ENCODE peak calls at places on chromosomes 4 and X, in eight cellular contexts. M, L, P, C, X, S, Z and O are unnamed samples.

GRCh38 chrX:47497274-47497673 is 14.3 kb upstream of the ZNF41 start:
- DNase-seq in M (no peak), L (no peak), P (no peak), C (no peak), X (no peak), S (no peak), Z (no peak), O (no peak)

GRCh38 chr4:52870225-52870624 is 8.1 kb downstream of the RASL11B start:
- DNase-seq in M (no peak), L (no peak), P (no peak), C (no peak), X (no peak), S (no peak), Z (no peak), O (no peak)

GRCh38 chr4:167774646-167775045 is 317.7 kb upstream of the ANXA10 start:
- DNase-seq in M (no peak), L (no peak), P (no peak), C (no peak), X (no peak), S (no peak), Z (no peak), O (no peak)

GRCh38 chr4:184541918-184542317 is 67.6 kb upstream of the IRF2 start:
- DNase-seq in M (no peak), L (no peak), P (no peak), C (no peak), X (no peak), S (no peak), Z (no peak), O (no peak)

GRCh38 chr4:80173841-80174240 is 23.5 kb upstream of the PRDM8 start:
- DNase-seq in M (no peak), L (no peak), P (no peak), C (no peak), X (no peak), S (no peak), Z (no peak), O (no peak)

GRCh38 chr4:145178740-145179139 is 1.6 kb downstream of the OTUD4 start:
- DNase-seq in M (no peak), L (no peak), P (no peak), C (no peak), X (peak), S (no peak), Z (no peak), O (no peak)

GRCh38 chr4:3366893-3367775 is 74.3 kb downstream of the RGS12 start:
- DNase-seq in M (no peak), L (no peak), P (no peak), C (no peak), X (no peak), S (no peak), Z (no peak), O (no peak)

GRCh38 chr4:181807771-181808170 is 435.4 kb upstream of the TENM3 start:
- DNase-seq in M (no peak), L (no peak), P (no peak), C (no peak), X (no peak), S (no peak), Z (no peak), O (no peak)

GRCh38 chr4:80407246-80407645 is 71.7 kb downstream of the CFAP299 start:
- DNase-seq in M (no peak), L (no peak), P (no peak), C (no peak), X (no peak), S (no peak), Z (no peak), O (no peak)

GRCh38 chrX:110669572-110669971 is 126.0 kb downstream of the CHRDL1 start:
- DNase-seq in M (no peak), L (no peak), P (no peak), C (no peak), X (no peak), S (no peak), Z (no peak), O (no peak)

GRCh38 chrX:80223922-80224579 is 196.2 kb upstream of the TENT5D start:
- DNase-seq in M (no peak), L (no peak), P (no peak), C (no peak), X (no peak), S (no peak), Z (no peak), O (no peak)

GRCh38 chr4:185774815-185775684 is 36.9 kb downstream of the SORBS2 start:
- DNase-seq in M (no peak), L (no peak), P (no peak), C (peak), X (no peak), S (no peak), Z (no peak), O (no peak)

GRCh38 chrX:130497531-130497930 is 95.7 kb downstream of the RBMX2 start:
- DNase-seq in M (no peak), L (no peak), P (no peak), C (no peak), X (no peak), S (no peak), Z (no peak), O (no peak)

GRCh38 chr4:173214661-173215060 is 46.0 kb downstream of the GALNT7 start:
- DNase-seq in M (no peak), L (no peak), P (no peak), C (no peak), X (no peak), S (no peak), Z (no peak), O (no peak)

GRCh38 chrX:72358313-72358712 is 52.6 kb upstream of the CITED1 start:
- DNase-seq in M (no peak), L (no peak), P (no peak), C (no peak), X (no peak), S (no peak), Z (no peak), O (no peak)

GRCh38 chrX:105302246-105302645 is 81.8 kb upstream of the TEX13A start:
- DNase-seq in M (no peak), L (no peak), P (no peak), C (no peak), X (no peak), S (no peak), Z (no peak), O (no peak)

GRCh38 chr4:15162465-15163283 is 160.4 kb downstream of the CPEB2 start:
- DNase-seq in M (no peak), L (no peak), P (no peak), C (no peak), X (no peak), S (peak), Z (no peak), O (no peak)

GRCh38 chrX:154761977-154762528 is 611 bp upstream of the DKC1 start:
- DNase-seq in M (no peak), L (no peak), P (no peak), C (no peak), X (no peak), S (no peak), Z (no peak), O (no peak)

GRCh38 chr4:7199129-7199725 is 6.9 kb downstream of the SORCS2 start:
- DNase-seq in M (no peak), L (no peak), P (no peak), C (no peak), X (no peak), S (no peak), Z (no peak), O (no peak)

GRCh38 chrX:56033495-56034180 is 198.5 kb upstream of the KLF8 start:
- DNase-seq in M (no peak), L (no peak), P (no peak), C (no peak), X (no peak), S (no peak), Z (no peak), O (no peak)

GRCh38 chr4:168715889-168716288 is 219.0 kb downstream of the PALLD start:
- DNase-seq in M (no peak), L (no peak), P (no peak), C (no peak), X (no peak), S (no peak), Z (no peak), O (no peak)

GRCh38 chr4:42442601-42443000 is 45.3 kb downstream of the SHISA3 start:
- DNase-seq in M (no peak), L (no peak), P (no peak), C (no peak), X (no peak), S (no peak), Z (no peak), O (no peak)

GRCh38 chr4:153257151-153257620 is 52.9 kb downstream of the TRIM2 start:
- DNase-seq in M (no peak), L (no peak), P (peak), C (no peak), X (peak), S (no peak), Z (no peak), O (no peak)

GRCh38 chr4:40307627-40308497 is 27.3 kb upstream of the CHRNA9 start:
- DNase-seq in M (peak), L (no peak), P (no peak), C (no peak), X (peak), S (no peak), Z (no peak), O (no peak)

GRCh38 chr4:20015825-20016224 is 235.9 kb upstream of the SLIT2 start:
- DNase-seq in M (no peak), L (no peak), P (no peak), C (no peak), X (no peak), S (no peak), Z (peak), O (no peak)

GRCh38 chrX:9899640-9900075 is 67.5 kb upstream of the CLDN34 start:
- DNase-seq in M (no peak), L (no peak), P (no peak), C (no peak), X (peak), S (no peak), Z (peak), O (no peak)

GRCh38 chr4:43556262-43556661 is 663.7 kb downstream of the GRXCR1 start:
- DNase-seq in M (no peak), L (no peak), P (no peak), C (no peak), X (no peak), S (no peak), Z (no peak), O (no peak)

GRCh38 chrX:21758488-21758887 is 572 bp upstream of the SMPX start:
- DNase-seq in M (no peak), L (no peak), P (no peak), C (no peak), X (no peak), S (no peak), Z (no peak), O (no peak)

GRCh38 chrX:45710081-45710801 is 509.6 kb upstream of the DIPK2B start:
- DNase-seq in M (no peak), L (no peak), P (no peak), C (peak), X (peak), S (no peak), Z (no peak), O (no peak)

GRCh38 chr4:138400528-138400927 is 158.4 kb upstream of the SLC7A11 start:
- DNase-seq in M (no peak), L (no peak), P (no peak), C (no peak), X (no peak), S (no peak), Z (no peak), O (no peak)

GRCh38 chrX:24838624-24839023 is 144.9 kb downstream of the POLA1 start:
- DNase-seq in M (no peak), L (no peak), P (peak), C (no peak), X (peak), S (peak), Z (no peak), O (no peak)

GRCh38 chrX:107701493-107702121 is 73.3 kb downstream of the PRPS1 start:
- DNase-seq in M (no peak), L (no peak), P (no peak), C (no peak), X (no peak), S (no peak), Z (no peak), O (no peak)

GRCh38 chr4:177375372-177375771 is 65.7 kb downstream of the NEIL3 start:
- DNase-seq in M (no peak), L (no peak), P (no peak), C (no peak), X (no peak), S (no peak), Z (no peak), O (no peak)

GRCh38 chr4:8221476-8221875 is 22.4 kb downstream of the SH3TC1 start:
- DNase-seq in M (no peak), L (no peak), P (no peak), C (no peak), X (peak), S (no peak), Z (no peak), O (no peak)